ENCODE peak calls at places on chromosomes 16 and 17, in nine cellular contexts. Y, G, N, V, I, W, H, B and Z are unnamed samples.

GRCh38 chr16:4383591-4384495 is 12.2 kb downstream of the VASN start:
- DNase-seq in Y (no peak), G (no peak), N (no peak), V (no peak), I (no peak), W (peak; percentile 45), H (no peak), B (no peak), Z (no peak)

GRCh38 chr16:57186630-57187507 is 740 bp downstream of the RSPRY1 start:
- DNase-seq in Y (no peak), G (peak; percentile 35), N (no peak), V (peak; percentile 36), I (no peak), W (no peak), H (peak; percentile 20), B (no peak), Z (peak; percentile 53)

GRCh38 chr17:44121206-44121605 is 2.2 kb downstream of the HDAC5 start:
- DNase-seq in Y (no peak), G (no peak), N (no peak), V (no peak), I (no peak), W (no peak), H (no peak), B (no peak), Z (no peak)

GRCh38 chr17:38585056-38585804 is 20.5 kb downstream of the SRCIN1 start:
- DNase-seq in Y (no peak), G (no peak), N (no peak), V (peak; percentile 30), I (no peak), W (no peak), H (no peak), B (no peak), Z (peak; percentile 61)

GRCh38 chr16:65305588-65305987 is 183.7 kb upstream of the CDH11 start:
- DNase-seq in Y (no peak), G (no peak), N (no peak), V (no peak), I (no peak), W (no peak), H (no peak), B (no peak), Z (no peak)

GRCh38 chr16:30934827-30935557 is 11.6 kb downstream of the FBXL19 start:
- DNase-seq in Y (peak; percentile 49), G (peak; percentile 45), N (peak; percentile 43), V (peak; percentile 73), I (no peak), W (no peak), H (peak; percentile 38), B (no peak), Z (no peak)

GRCh38 chr17:77495575-77495974 is 354.8 kb downstream of the SEC14L1 start:
- DNase-seq in Y (no peak), G (no peak), N (no peak), V (no peak), I (no peak), W (no peak), H (no peak), B (no peak), Z (no peak)

GRCh38 chr17:56592487-56593072 is 919 bp upstream of the NOG start:
- DNase-seq in Y (peak; percentile 55), G (peak; percentile 64), N (peak; percentile 53), V (peak; percentile 39), I (peak; percentile 8), W (peak; percentile 60), H (peak; percentile 84), B (peak; percentile 57), Z (peak; percentile 93)

GRCh38 chr16:46691720-46692119 is 2.3 kb downstream of the ORC6 start:
- DNase-seq in Y (no peak), G (no peak), N (no peak), V (peak; percentile 8), I (no peak), W (no peak), H (no peak), B (no peak), Z (no peak)

GRCh38 chr16:68272501-68273209 is 8.3 kb downstream of the SLC7A6 start:
- DNase-seq in Y (peak; percentile 67), G (no peak), N (no peak), V (peak; percentile 36), I (peak; percentile 16), W (no peak), H (no peak), B (no peak), Z (no peak)

GRCh38 chr17:63413128-63413527 is 33.0 kb downstream of the CYB561 start:
- DNase-seq in Y (no peak), G (no peak), N (no peak), V (no peak), I (no peak), W (no peak), H (no peak), B (no peak), Z (no peak)

GRCh38 chr16:81626181-81626674 is 152.9 kb upstream of the PLCG2 start:
- DNase-seq in Y (no peak), G (no peak), N (no peak), V (peak; percentile 63), I (no peak), W (no peak), H (peak; percentile 24), B (no peak), Z (no peak)

GRCh38 chr17:43999024-43999423 is 5.4 kb upstream of the NAGS start:
- DNase-seq in Y (no peak), G (no peak), N (no peak), V (no peak), I (no peak), W (no peak), H (no peak), B (no peak), Z (no peak)

GRCh38 chr17:50835563-50836231 is at the start of gene WFIKKN2:
- DNase-seq in Y (peak; percentile 11), G (no peak), N (no peak), V (no peak), I (no peak), W (no peak), H (no peak), B (no peak), Z (no peak)

GRCh38 chr16:84677017-84677803 is 22.6 kb upstream of the USP10 start:
- DNase-seq in Y (no peak), G (no peak), N (no peak), V (no peak), I (no peak), W (no peak), H (no peak), B (no peak), Z (no peak)

GRCh38 chr17:70295329-70295728 is 126.0 kb downstream of the KCNJ2 start:
- DNase-seq in Y (no peak), G (no peak), N (no peak), V (no peak), I (no peak), W (no peak), H (no peak), B (no peak), Z (no peak)

GRCh38 chr16:72856797-72857196 is 191.1 kb downstream of the ZFHX3 start:
- DNase-seq in Y (peak; percentile 13), G (peak; percentile 43), N (no peak), V (peak; percentile 31), I (no peak), W (no peak), H (no peak), B (no peak), Z (peak; percentile 71)

GRCh38 chr17:49285716-49286115 is 55.1 kb upstream of the PHOSPHO1 start:
- DNase-seq in Y (no peak), G (no peak), N (no peak), V (no peak), I (no peak), W (no peak), H (no peak), B (no peak), Z (no peak)

GRCh38 chr16:19114359-19115147 is 789 bp downstream of the ITPRIPL2 start:
- DNase-seq in Y (no peak), G (peak; percentile 54), N (no peak), V (peak; percentile 44), I (no peak), W (peak; percentile 83), H (no peak), B (no peak), Z (peak; percentile 87)

GRCh38 chr17:73430848-73431247 is 119.0 kb upstream of the CDC42EP4 start:
- DNase-seq in Y (peak; percentile 17), G (no peak), N (no peak), V (no peak), I (no peak), W (no peak), H (no peak), B (no peak), Z (no peak)

GRCh38 chr17:68182940-68183551 is 64.8 kb upstream of the AMZ2 start:
- DNase-seq in Y (peak; percentile 87), G (no peak), N (no peak), V (peak; percentile 84), I (peak; percentile 68), W (no peak), H (peak; percentile 61), B (no peak), Z (no peak)

GRCh38 chr17:78226055-78226751 is 5.2 kb upstream of the TMEM235 start:
- DNase-seq in Y (no peak), G (no peak), N (no peak), V (no peak), I (no peak), W (no peak), H (no peak), B (no peak), Z (no peak)

GRCh38 chr17:68972119-68972704 is 17.0 kb upstream of the ABCA8 start:
- DNase-seq in Y (no peak), G (peak; percentile 49), N (peak; percentile 14), V (peak; percentile 22), I (no peak), W (no peak), H (no peak), B (no peak), Z (no peak)

GRCh38 chr16:12171206-12171605 is 194.7 kb downstream of the SNX29 start:
- DNase-seq in Y (no peak), G (no peak), N (no peak), V (no peak), I (no peak), W (no peak), H (no peak), B (no peak), Z (no peak)

GRCh38 chr16:85312642-85313540 is 200.6 kb upstream of the CIBAR2 start:
- DNase-seq in Y (no peak), G (no peak), N (no peak), V (no peak), I (no peak), W (no peak), H (no peak), B (no peak), Z (peak; percentile 60)

GRCh38 chr16:88652763-88653065 is 1.9 kb upstream of the CYBA start:
- DNase-seq in Y (no peak), G (no peak), N (no peak), V (no peak), I (no peak), W (no peak), H (no peak), B (no peak), Z (no peak)

GRCh38 chr16:35182043-35182677 is 1722.7 kb downstream of the TP53TG3F start:
- DNase-seq in Y (no peak), G (no peak), N (no peak), V (no peak), I (no peak), W (no peak), H (no peak), B (no peak), Z (no peak)

GRCh38 chr16:2033057-2033911 is 6.6 kb downstream of the NHERF2 start:
- DNase-seq in Y (no peak), G (no peak), N (peak; percentile 87), V (no peak), I (no peak), W (peak; percentile 80), H (no peak), B (no peak), Z (no peak)

GRCh38 chr16:19765860-19766553 is 47.9 kb downstream of the IQCK start:
- DNase-seq in Y (no peak), G (no peak), N (peak; percentile 88), V (no peak), I (no peak), W (peak; percentile 83), H (no peak), B (no peak), Z (no peak)

GRCh38 chr16:88764913-88765349 is 20.1 kb downstream of the PIEZO1 start:
- DNase-seq in Y (no peak), G (no peak), N (no peak), V (peak; percentile 86), I (no peak), W (no peak), H (no peak), B (no peak), Z (no peak)

GRCh38 chr16:23546778-23547177 is 10.4 kb downstream of the EARS2 start:
- DNase-seq in Y (no peak), G (no peak), N (no peak), V (no peak), I (no peak), W (no peak), H (no peak), B (no peak), Z (no peak)